ENCODE peak calls at places on chromosomes 6 and 20, in seven cellular contexts. Y is adrenal gland, R is heart right ventricle, D is PC-9, X is dorsolateral prefrontal cortex, W is lower lobe of right lung, P is A549. M is an unnamed sample.

GRCh38 chr6:89736887-89737286 is 82.7 kb downstream of the MDN1 start:
- DNase-seq in P (no peak), Y (no peak), R (no peak), X (no peak), W (no peak), D (no peak), M (no peak)

GRCh38 chr20:51541189-51542032 is 1.1 kb downstream of the NFATC2 start:
- DNase-seq in P (no peak), R (peak; percentile 92), W (peak; percentile 62), X (no peak), D (peak; percentile 35), Y (peak; percentile 65), M (peak; percentile 78)

GRCh38 chr20:30921286-30922071 is 336.0 kb upstream of the DEFB115 start:
- DNase-seq in W (no peak), P (no peak), D (no peak), X (no peak), Y (no peak), R (no peak), M (no peak)

GRCh38 chr6:16343593-16343992 is 105.2 kb downstream of the GMPR start:
- DNase-seq in Y (no peak), X (no peak), P (no peak), R (no peak), W (no peak), D (no peak), M (no peak)

GRCh38 chr20:37316116-37316774 is 26.8 kb downstream of the MANBAL start:
- DNase-seq in R (no peak), X (no peak), P (no peak), Y (no peak), D (no peak), W (no peak), M (no peak)

GRCh38 chr6:111200823-111201134 is 113.5 kb downstream of the SLC16A10 start:
- DNase-seq in P (no peak), X (no peak), W (no peak), D (no peak), R (no peak), Y (no peak), M (no peak)

GRCh38 chr20:32972181-32973076 is 31.8 kb downstream of the SUN5 start:
- DNase-seq in D (no peak), Y (no peak), W (no peak), P (no peak), R (no peak), X (peak; percentile 28), M (no peak)

GRCh38 chr20:63567382-63568169 is 6.5 kb downstream of the HELZ2 start:
- DNase-seq in D (no peak), X (no peak), Y (no peak), P (no peak), R (no peak), W (peak; percentile 86), M (no peak)

GRCh38 chr20:63108247-63108646 is 101.5 kb upstream of the BHLHE23 start:
- DNase-seq in P (no peak), R (no peak), X (no peak), W (no peak), D (no peak), Y (no peak), M (no peak)

GRCh38 chr6:7176208-7176607 is 68.4 kb downstream of the RREB1 start:
- DNase-seq in R (no peak), P (no peak), X (no peak), Y (no peak), W (no peak), D (no peak), M (no peak)

GRCh38 chr20:22430746-22431168 is 153.6 kb downstream of the FOXA2 start:
- DNase-seq in X (no peak), Y (no peak), P (no peak), W (no peak), R (no peak), D (no peak), M (no peak)

GRCh38 chr20:59728722-59729430 is 124.5 kb downstream of the PHACTR3 start:
- DNase-seq in R (no peak), P (no peak), Y (no peak), W (no peak), D (no peak), X (no peak), M (no peak)

GRCh38 chr6:72616406-72617015 is 5.4 kb upstream of the KCNQ5 start:
- DNase-seq in W (no peak), X (no peak), Y (no peak), D (no peak), P (no peak), R (no peak), M (no peak)

GRCh38 chr6:90216081-90216977 is 80.3 kb downstream of the BACH2 start:
- DNase-seq in R (no peak), X (no peak), P (no peak), Y (no peak), W (peak; percentile 57), D (no peak), M (no peak)

GRCh38 chr6:126876446-126876845 is 242.0 kb upstream of the RSPO3 start:
- DNase-seq in X (no peak), W (no peak), P (no peak), Y (no peak), D (no peak), R (no peak), M (no peak)

GRCh38 chr6:126886106-126886505 is 232.4 kb upstream of the RSPO3 start:
- DNase-seq in X (no peak), Y (no peak), D (no peak), P (no peak), R (no peak), W (no peak), M (no peak)

DNA sequence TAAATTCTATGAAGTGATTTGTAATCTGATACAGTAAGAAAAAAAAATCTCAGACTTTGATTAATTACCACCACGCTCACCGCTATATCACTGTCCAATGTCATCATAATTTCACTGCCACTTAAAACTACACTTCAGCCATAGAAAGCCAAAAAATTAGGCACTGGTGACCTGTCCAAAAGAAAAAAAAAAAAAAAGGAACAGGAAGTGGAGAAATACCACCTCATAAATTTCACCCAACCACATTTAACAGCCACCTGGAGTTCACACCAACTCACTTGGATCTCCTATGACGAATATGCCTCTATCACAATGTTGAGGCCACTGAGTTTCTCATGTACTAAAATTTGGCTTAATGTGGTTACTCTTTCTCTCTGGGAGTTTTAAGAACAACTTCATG is 237.5 kb upstream of the RSPO3 start:
- DNase-seq in P (no peak), R (no peak), X (no peak), D (no peak), W (no peak), Y (no peak), M (no peak)
- H3K27ac ChIP-seq in P (no peak overlapping the region), R (no peak overlapping the region), X (no peak overlapping the region), D (no peak overlapping the region), W (no peak overlapping the region), Y (no peak overlapping the region), M (no peak overlapping the region)

GRCh38 chr6:139375239-139376053 is 998 bp upstream of the CITED2 start:
- DNase-seq in D (peak; percentile 85), W (peak; percentile 94), P (peak; percentile 64), Y (peak; percentile 92), R (peak; percentile 89), X (peak; percentile 88), M (peak; percentile 94)
- TF ChIP-seq CTCF in D (no peak), W (no peak), P (no peak), Y (peak; percentile 25), R (no peak), X (no peak), M (no peak)

GRCh38 chr6:28281288-28282064 is at the start of gene PGBD1:
- DNase-seq in Y (peak; percentile 69), W (peak; percentile 81), P (peak; percentile 36), R (peak; percentile 72), X (peak; percentile 82), D (peak; percentile 78), M (peak; percentile 55)
- H3K27ac ChIP-seq in Y (no peak within 1 kb of the TSS), W (peak within 1 kb of the TSS; percentile 58), P (peak within 1 kb of the TSS; percentile 86), R (peak within 1 kb of the TSS; percentile 62), X (no peak within 1 kb of the TSS), D (no peak within 1 kb of the TSS), M (no peak within 1 kb of the TSS)

DNA sequence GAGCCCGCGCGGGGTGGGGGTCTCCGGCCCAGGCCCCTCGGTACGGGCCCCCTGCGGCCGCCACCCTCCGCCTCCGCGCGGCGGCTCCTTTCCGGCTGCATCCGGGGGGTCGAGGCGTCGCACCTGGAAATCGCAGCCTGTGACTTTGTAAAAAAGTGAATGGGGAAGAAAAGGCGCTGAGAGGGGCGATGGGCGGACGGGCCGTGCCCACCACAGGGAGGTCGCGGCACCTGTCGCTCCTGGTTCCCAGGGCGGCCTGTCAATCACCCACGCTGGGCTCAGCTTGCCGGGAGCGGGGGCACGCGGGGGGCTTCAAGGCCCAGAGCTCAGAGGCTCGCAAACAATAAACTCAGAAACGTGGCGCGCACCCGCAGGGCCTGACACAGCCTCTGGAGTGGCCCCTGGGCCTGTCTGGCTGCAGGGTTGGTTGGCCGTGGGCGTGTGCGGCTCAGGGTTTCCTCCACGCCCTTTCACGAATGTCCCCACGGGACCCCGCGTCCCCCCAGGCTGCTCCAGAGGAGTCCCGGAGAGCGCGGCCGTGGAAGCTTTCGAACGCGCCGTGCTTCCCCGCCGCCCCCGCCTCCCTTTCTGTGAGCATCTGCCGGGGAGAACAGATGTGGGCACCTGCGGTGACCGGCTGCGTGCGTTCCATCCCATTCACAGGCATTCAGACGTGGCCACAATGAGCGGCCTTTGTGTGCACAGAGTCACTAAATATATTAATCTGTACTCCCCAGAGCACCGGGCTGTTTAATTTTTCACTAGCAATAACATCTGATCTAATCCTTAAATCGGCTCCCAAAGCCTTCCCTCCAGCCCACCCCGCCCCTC is 6.1 kb upstream of the DLL1 start:
- DNase-seq in W (no peak), Y (no peak), X (peak; percentile 50), P (no peak), D (no peak), R (no peak), M (no peak)
- TF ChIP-seq CTCF in W (no peak), Y (no peak), X (no peak), P (no peak), D (no peak), R (no peak), M (no peak)

DNA sequence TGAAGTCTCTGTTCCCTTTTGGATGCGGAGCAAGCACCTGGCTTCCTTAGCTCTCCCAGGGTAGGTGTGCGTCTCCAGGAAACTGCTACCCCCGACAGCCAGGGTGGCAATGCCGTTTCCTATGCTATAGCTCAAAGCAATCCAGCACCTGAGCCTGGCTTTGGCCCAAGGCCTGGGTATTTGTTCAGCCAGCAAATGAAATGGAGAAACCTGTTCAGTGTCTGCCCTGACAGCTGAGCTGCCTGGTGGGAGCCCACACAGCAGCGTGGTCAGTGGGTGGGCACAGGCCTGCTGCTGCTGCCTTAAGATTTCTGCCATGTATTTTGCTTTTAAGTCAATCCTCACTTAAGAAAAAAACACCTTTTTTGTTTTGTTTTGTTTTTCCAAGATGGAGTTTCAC is 13.7 kb downstream of the SPATA2 start:
- DNase-seq in P (no peak), W (no peak), R (no peak), X (no peak), D (no peak), Y (no peak), M (no peak)
- H3K27ac ChIP-seq in P (no peak overlapping the region), W (no peak overlapping the region), R (no peak overlapping the region), X (peak overlapping the region; percentile 47), D (no peak overlapping the region), Y (no peak overlapping the region), M (no peak overlapping the region)

DNA sequence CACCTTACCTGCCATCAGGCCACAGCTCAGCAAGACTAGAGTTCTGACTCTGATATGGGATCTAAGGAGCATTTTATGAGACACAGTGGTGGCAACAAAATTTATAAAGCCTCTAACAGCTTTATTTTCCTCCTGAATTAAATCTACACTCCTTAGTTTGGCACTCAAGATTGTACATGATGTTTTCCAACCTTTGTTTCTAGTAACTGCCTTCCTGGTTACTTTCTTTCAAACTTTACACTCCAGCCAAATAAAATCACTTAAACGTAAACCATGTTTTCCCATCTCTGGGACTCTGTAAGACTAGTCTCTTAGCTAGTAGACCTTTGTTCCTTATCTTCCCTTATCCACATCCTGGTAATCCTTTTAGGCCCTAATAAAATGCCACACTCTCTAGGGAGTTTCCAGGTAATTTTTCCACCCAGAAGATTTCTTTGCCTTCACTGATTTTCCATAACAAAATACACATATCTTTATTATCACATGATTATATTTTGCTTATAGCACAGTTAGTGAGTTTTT is 92.1 kb downstream of the PKHD1 start:
- DNase-seq in Y (no peak), D (no peak), P (no peak), R (no peak), W (no peak), X (no peak), M (no peak)
- TF ChIP-seq CTCF in Y (no peak), D (no peak), P (no peak), R (no peak), W (no peak), X (no peak), M (no peak)